ENCODE peak calls at places on chromosomes 13 and 19, in six cellular contexts. G is cardiac muscle cell, L is keratinocyte, N is mucosa of descending colon, I is fibroblast of mammary gland, C is uterus. J is an unnamed sample.

GRCh38 chr19:6108721-6109633 is 1.3 kb downstream of the RFX2 start:
- DNase-seq in G (peak; percentile 78), L (no peak), N (peak; percentile 76), I (peak; percentile 59), C (peak; percentile 82), J (peak; percentile 63)

GRCh38 chr13:44694842-44695241 is 118.7 kb upstream of the TSC22D1 start:
- DNase-seq in G (no peak), L (no peak), N (no peak), I (no peak), C (no peak), J (no peak)

GRCh38 chr13:102700088-102701031 is 5.5 kb upstream of the METTL21C start:
- DNase-seq in G (peak; percentile 27), L (no peak), N (no peak), I (peak; percentile 67), C (peak; percentile 36), J (no peak)

GRCh38 chr19:7224205-7224833 is 69.9 kb downstream of the INSR start:
- DNase-seq in G (peak; percentile 80), L (no peak), N (peak; percentile 60), I (peak; percentile 68), C (peak; percentile 73), J (no peak)

GRCh38 chr19:40594657-40595077 is 6.5 kb upstream of the LTBP4 start:
- DNase-seq in G (no peak), L (no peak), N (no peak), I (peak; percentile 63), C (no peak), J (no peak)

GRCh38 chr19:2424686-2425621 is 2.4 kb downstream of the TIMM13 start:
- DNase-seq in G (peak; percentile 81), L (no peak), N (no peak), I (peak; percentile 74), C (no peak), J (no peak)

GRCh38 chr19:35793381-35794165 is 18.2 kb downstream of the ARHGAP33 start:
- DNase-seq in G (peak; percentile 17), L (no peak), N (no peak), I (peak; percentile 52), C (no peak), J (no peak)

GRCh38 chr19:1766800-1767352 is 13.6 kb downstream of the ONECUT3 start:
- DNase-seq in G (no peak), L (no peak), N (no peak), I (no peak), C (no peak), J (no peak)

GRCh38 chr13:73451120-73452029 is 392.6 kb downstream of the KLF5 start:
- DNase-seq in G (no peak), L (no peak), N (peak; percentile 54), I (no peak), C (no peak), J (no peak)

GRCh38 chr13:37870895-37871550 is 1.5 kb upstream of the TRPC4 start:
- DNase-seq in G (peak; percentile 76), L (no peak), N (no peak), I (peak; percentile 77), C (no peak), J (no peak)

GRCh38 chr19:13920940-13921744 is 15.1 kb downstream of the CC2D1A start:
- DNase-seq in G (peak; percentile 57), L (no peak), N (no peak), I (peak; percentile 64), C (no peak), J (peak; percentile 50)

GRCh38 chr19:9523885-9524474 is 14.5 kb downstream of the ZNF426 start:
- DNase-seq in G (no peak), L (no peak), N (no peak), I (peak; percentile 6), C (no peak), J (no peak)

GRCh38 chr13:44710576-44710975 is 134.4 kb upstream of the TSC22D1 start:
- DNase-seq in G (peak; percentile 86), L (no peak), N (no peak), I (peak; percentile 93), C (no peak), J (no peak)

GRCh38 chr13:108266316-108266936 is 3.1 kb upstream of the TNFSF13B start:
- DNase-seq in G (no peak), L (no peak), N (no peak), I (no peak), C (no peak), J (no peak)

GRCh38 chr19:47296036-47296435 is 13.6 kb upstream of the C5AR1 start:
- DNase-seq in G (peak; percentile 86), L (no peak), N (peak; percentile 97), I (peak; percentile 78), C (peak; percentile 81), J (peak; percentile 79)

GRCh38 chr19:30968210-30968609 is 381.0 kb downstream of the TSHZ3 start:
- DNase-seq in G (no peak), L (no peak), N (peak; percentile 32), I (no peak), C (no peak), J (no peak)

GRCh38 chr19:16351133-16351809 is 26.6 kb downstream of the KLF2 start:
- DNase-seq in G (no peak), L (no peak), N (no peak), I (peak; percentile 61), C (no peak), J (no peak)

GRCh38 chr13:85543144-85543543 is 256.1 kb downstream of the SLITRK6 start:
- DNase-seq in G (peak; percentile 47), L (no peak), N (no peak), I (no peak), C (no peak), J (no peak)

DNA sequence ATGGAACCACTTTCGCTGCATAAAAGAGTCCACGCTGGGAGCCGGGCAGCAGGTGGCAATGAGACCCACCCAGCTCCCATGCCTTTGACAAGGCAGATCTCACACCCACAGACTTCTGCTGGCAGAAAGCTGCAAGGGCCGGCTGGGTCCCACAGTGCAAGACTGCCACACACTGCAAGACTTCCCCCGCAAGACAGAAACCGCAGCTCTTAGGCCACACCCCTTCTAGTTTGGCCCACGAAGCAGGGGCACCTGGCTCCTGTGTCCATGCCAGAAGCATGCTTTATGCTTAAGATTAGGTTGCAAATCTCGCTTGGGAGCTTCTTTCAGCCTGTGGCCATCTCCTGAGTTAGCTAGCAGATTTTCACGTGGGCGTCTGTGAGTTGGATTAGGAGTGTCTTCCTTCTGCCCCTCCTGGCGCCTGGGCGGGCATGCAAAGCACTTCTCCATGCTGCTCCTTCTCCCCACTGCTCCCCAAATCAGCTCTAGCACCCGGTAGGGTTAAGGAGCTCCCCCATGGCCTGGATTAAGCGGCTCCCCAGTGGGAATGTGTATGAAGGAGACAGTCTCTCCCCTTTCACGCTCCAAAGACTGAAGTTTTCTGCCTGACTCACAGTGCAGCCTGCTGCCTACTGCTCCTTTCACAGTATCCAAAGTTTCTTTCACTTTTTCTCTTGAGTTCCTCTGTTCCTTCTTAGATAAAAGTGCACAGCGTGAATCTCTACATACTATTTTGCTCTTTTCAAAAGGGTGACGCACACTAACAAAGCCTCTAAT is 17.7 kb downstream of the GPC6 start:
- DNase-seq in G (peak; percentile 64), L (no peak), N (no peak), I (peak; percentile 65), C (no peak), J (no peak)
- H3K4me3 ChIP-seq in G (no peak overlapping the region), L (peak overlapping the region; percentile 41), N (no peak overlapping the region), I (peak overlapping the region; percentile 40), C (peak overlapping the region; percentile 10), J (no peak overlapping the region)

GRCh38 chr13:20399515-20399914 is 126.1 kb downstream of the CRYL1 start:
- DNase-seq in G (no peak), L (no peak), N (no peak), I (no peak), C (no peak), J (no peak)

GRCh38 chr13:20395061-20395916 is 130.4 kb downstream of the CRYL1 start:
- DNase-seq in G (no peak), L (no peak), N (no peak), I (no peak), C (no peak), J (no peak)

GRCh38 chr13:20398459-20398858 is 127.2 kb downstream of the CRYL1 start:
- DNase-seq in G (no peak), L (no peak), N (peak; percentile 22), I (no peak), C (no peak), J (no peak)

GRCh38 chr13:20399961-20400360 is 125.7 kb downstream of the CRYL1 start:
- DNase-seq in G (no peak), L (no peak), N (no peak), I (no peak), C (no peak), J (no peak)

GRCh38 chr13:20397896-20398295 is 127.8 kb downstream of the CRYL1 start:
- DNase-seq in G (no peak), L (no peak), N (no peak), I (no peak), C (no peak), J (no peak)
- H3K4me3 ChIP-seq in G (no peak overlapping the region), L (no peak overlapping the region), N (no peak overlapping the region), I (no peak overlapping the region), C (no peak overlapping the region), J (no peak overlapping the region)

GRCh38 chr19:11587302-11587972 is 9.8 kb upstream of the ZNF627 start:
- DNase-seq in G (peak; percentile 78), L (no peak), N (peak; percentile 88), I (peak; percentile 71), C (peak; percentile 79), J (peak; percentile 86)
- H3K4me3 ChIP-seq in G (no peak overlapping the region), L (no peak overlapping the region), N (no peak overlapping the region), I (no peak overlapping the region), C (no peak overlapping the region), J (no peak overlapping the region)

GRCh38 chr13:19590423-19590822 is 29.1 kb upstream of the TPTE2 start:
- DNase-seq in G (no peak), L (no peak), N (no peak), I (no peak), C (no peak), J (no peak)
- H3K4me3 ChIP-seq in G (no peak overlapping the region), L (no peak overlapping the region), N (no peak overlapping the region), I (no peak overlapping the region), C (no peak overlapping the region), J (no peak overlapping the region)

GRCh38 chr19:38265213-38265861 is 964 bp downstream of the SPINT2 start:
- DNase-seq in G (no peak), L (no peak), N (peak; percentile 65), I (no peak), C (no peak), J (no peak)

GRCh38 chr19:38266981-38267597 is 2.7 kb downstream of the SPINT2 start:
- DNase-seq in G (peak; percentile 55), L (no peak), N (peak; percentile 66), I (no peak), C (no peak), J (no peak)

GRCh38 chr19:38264486-38265212 is at the start of gene SPINT2:
- DNase-seq in G (no peak), L (peak; percentile 73), N (no peak), I (no peak), C (no peak), J (peak; percentile 72)

GRCh38 chr19:38267780-38268430 is 3.5 kb downstream of the SPINT2 start:
- DNase-seq in G (no peak), L (no peak), N (peak; percentile 62), I (no peak), C (no peak), J (no peak)

DNA sequence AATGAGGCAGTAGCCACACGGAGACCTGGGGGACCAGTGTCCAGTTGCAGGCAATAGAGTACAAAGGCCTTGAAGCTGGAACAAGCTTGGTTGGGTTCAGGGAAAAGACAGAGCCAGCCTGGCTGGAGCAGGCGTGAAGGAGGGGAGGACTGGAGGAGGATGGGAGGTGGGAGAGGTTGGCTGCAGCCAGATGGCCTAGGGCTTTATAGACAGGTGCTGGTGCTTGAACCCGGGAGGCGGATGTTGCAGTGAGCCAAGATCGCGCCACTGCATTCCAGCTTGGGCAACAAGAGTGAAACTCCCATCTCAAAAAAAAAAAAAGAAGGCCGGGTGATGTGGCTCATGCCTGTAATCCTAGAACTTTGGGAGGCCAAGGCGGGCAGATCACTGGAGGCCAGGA is 1.7 kb downstream of the SPINT2 start:
- DNase-seq in G (no peak), L (no peak), N (no peak), I (no peak), C (no peak), J (no peak)
- H3K4me3 ChIP-seq in G (no peak overlapping the region), L (peak overlapping the region; percentile 96), N (no peak overlapping the region), I (no peak overlapping the region), C (no peak overlapping the region), J (no peak overlapping the region)

GRCh38 chr19:55087542-55087935 is 11.9 kb downstream of the EPS8L1 start:
- DNase-seq in G (peak; percentile 32), L (no peak), N (no peak), I (peak; percentile 30), C (no peak), J (no peak)
- H3K4me3 ChIP-seq in G (peak overlapping the region; percentile 36), L (peak overlapping the region; percentile 59), N (no peak overlapping the region), I (peak overlapping the region; percentile 47), C (peak overlapping the region; percentile 45), J (no peak overlapping the region)

J was measured in HAP-1.